ENCODE peak calls at places on chromosomes 7 and 10, in four cellular contexts. I is transverse colon; V is tibial artery; Q is CD4-positive, CD25-positive, alpha-beta regulatory T cell. A is an unnamed sample.
A peak's percentile ranks its signal among the peaks of the same experiment; 100 is the strongest.

GRCh38 chr7:45328397-45329080 is 170.9 kb downstream of the RAMP3 start:
- DNase-seq in I (no peak), V (no peak), Q (no peak), A (no peak)

GRCh38 chr7:98970031-98970615 is 91.8 kb downstream of the TRRAP start:
- DNase-seq in I (no peak), V (no peak), Q (no peak), A (no peak)

GRCh38 chr10:121310151-121310711 is 288.0 kb downstream of the FGFR2 start:
- DNase-seq in I (no peak), V (no peak), Q (no peak), A (peak; percentile 53)

GRCh38 chr10:3714526-3714925 is 70.5 kb downstream of the KLF6 start:
- DNase-seq in I (no peak), V (no peak), Q (no peak), A (no peak)

GRCh38 chr10:106711313-106711906 is 453.1 kb downstream of the SORCS1 start:
- DNase-seq in I (peak; percentile 51), V (peak; percentile 33), Q (no peak), A (peak; percentile 42)

GRCh38 chr7:98641646-98642489 is 24.8 kb downstream of the NPTX2 start:
- DNase-seq in I (peak; percentile 61), V (no peak), Q (no peak), A (no peak)

GRCh38 chr7:2886900-2887299 is 42.8 kb upstream of the GNA12 start:
- DNase-seq in I (peak; percentile 45), V (peak; percentile 38), Q (peak; percentile 41), A (peak; percentile 44)

GRCh38 chr10:71634531-71635164 is 84.9 kb downstream of the C10orf105 start:
- DNase-seq in I (peak; percentile 60), V (no peak), Q (no peak), A (no peak)

GRCh38 chr10:57333880-57334279 is 933.8 kb downstream of the IPMK start:
- DNase-seq in I (no peak), V (no peak), Q (no peak), A (no peak)

GRCh38 chr7:12239821-12240220 is 28.7 kb downstream of the TMEM106B start:
- DNase-seq in I (no peak), V (no peak), Q (no peak), A (no peak)

GRCh38 chr10:132376394-132376851 is 20.6 kb upstream of the PWWP2B start:
- DNase-seq in I (no peak), V (no peak), Q (no peak), A (peak; percentile 5)

GRCh38 chr10:47291682-47292081 is 8.3 kb upstream of the GDF10 start:
- DNase-seq in I (no peak), V (no peak), Q (no peak), A (no peak)

GRCh38 chr7:20783716-20784310 is 2.9 kb downstream of the SP8 start:
- DNase-seq in I (no peak), V (no peak), Q (no peak), A (no peak)

GRCh38 chr10:21071001-21071673 is 174.0 kb upstream of the NEBL start:
- DNase-seq in I (no peak), V (no peak), Q (no peak), A (no peak)

GRCh38 chr10:22016046-22016705 is 12.6 kb upstream of the DNAJC1 start:
- DNase-seq in I (no peak), V (no peak), Q (no peak), A (no peak)

GRCh38 chr10:235921-236320 is 100.7 kb downstream of the ZMYND11 start:
- DNase-seq in I (no peak), V (no peak), Q (no peak), A (no peak)

GRCh38 chr10:62443866-62444265 is 69.7 kb downstream of the ZNF365 start:
- DNase-seq in I (no peak), V (no peak), Q (no peak), A (no peak)

GRCh38 chr7:152336754-152337368 is 98.9 kb downstream of the KMT2C start:
- DNase-seq in I (peak; percentile 10), V (peak; percentile 25), Q (peak; percentile 30), A (peak; percentile 24)

GRCh38 chr7:47288060-47288459 is 293.9 kb downstream of the TNS3 start:
- DNase-seq in I (no peak), V (no peak), Q (no peak), A (no peak)

GRCh38 chr7:52944916-52945315 is 90.5 kb upstream of the POM121L12 start:
- DNase-seq in I (no peak), V (no peak), Q (no peak), A (no peak)

GRCh38 chr7:1498370-1499305 is 5.6 kb downstream of the INTS1 start:
- DNase-seq in I (no peak), V (no peak), Q (no peak), A (no peak)
- H3K36me3 ChIP-seq in I (no peaks in the 10 kb centered on the region), V (peaks cover 93% of the 10 kb centered on the region), Q (peaks cover 55% of the 10 kb centered on the region), A (peaks cover 50% of the 10 kb centered on the region)

GRCh38 chr7:117118579-117119180 is 165.4 kb downstream of the ST7 start:
- DNase-seq in I (no peak), V (no peak), Q (no peak), A (no peak)

GRCh38 chr7:117122536-117122935 is 169.2 kb downstream of the ST7 start:
- DNase-seq in I (no peak), V (no peak), Q (no peak), A (no peak)

GRCh38 chr7:117116221-117116620 is 162.9 kb downstream of the ST7 start:
- DNase-seq in I (no peak), V (no peak), Q (no peak), A (no peak)

GRCh38 chr7:117117172-117117571 is 163.9 kb downstream of the ST7 start:
- DNase-seq in I (no peak), V (no peak), Q (no peak), A (no peak)

DNA sequence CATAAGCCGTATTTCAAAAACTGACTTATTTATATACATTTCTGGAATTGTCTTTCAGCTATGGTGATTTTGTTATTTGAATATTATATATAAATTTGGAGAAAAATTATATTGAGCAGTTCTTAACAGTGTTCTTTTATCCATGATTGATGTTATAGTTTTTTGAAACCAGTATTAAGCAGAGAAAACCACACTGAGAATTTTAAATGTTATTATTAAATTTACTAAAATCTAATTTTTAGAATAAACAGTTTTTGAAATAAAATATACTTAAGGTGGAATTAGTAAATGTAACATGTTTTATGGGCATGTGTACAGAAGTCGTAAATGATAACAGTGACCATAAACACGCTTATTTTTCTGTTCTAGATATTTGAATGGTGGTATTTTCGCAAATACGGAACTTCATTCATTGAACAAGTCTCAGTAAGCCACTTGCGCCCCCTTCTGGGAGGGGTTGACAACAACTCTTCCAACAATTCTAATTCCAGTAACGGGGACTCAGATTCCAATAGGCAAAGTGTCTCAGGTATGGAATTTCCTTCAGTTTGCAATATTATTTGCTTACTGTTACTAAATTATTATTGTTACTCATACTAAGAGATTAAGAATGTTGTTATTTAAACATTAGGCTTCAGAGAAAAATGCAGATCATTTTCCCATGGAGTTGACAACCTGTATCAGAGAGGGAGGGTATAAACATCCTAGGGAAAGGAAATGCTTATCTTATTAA is 166.1 kb downstream of the ST7 start:
- DNase-seq in I (peak; percentile 81), V (peak; percentile 88), Q (peak; percentile 71), A (peak; percentile 50)
- H3K4me1 ChIP-seq in I (peaks cover 2% of the 10 kb centered on the region), V (peaks cover 2% of the 10 kb centered on the region), Q (peaks cover 3% of the 10 kb centered on the region), A (no peaks in the 10 kb centered on the region)

DNA sequence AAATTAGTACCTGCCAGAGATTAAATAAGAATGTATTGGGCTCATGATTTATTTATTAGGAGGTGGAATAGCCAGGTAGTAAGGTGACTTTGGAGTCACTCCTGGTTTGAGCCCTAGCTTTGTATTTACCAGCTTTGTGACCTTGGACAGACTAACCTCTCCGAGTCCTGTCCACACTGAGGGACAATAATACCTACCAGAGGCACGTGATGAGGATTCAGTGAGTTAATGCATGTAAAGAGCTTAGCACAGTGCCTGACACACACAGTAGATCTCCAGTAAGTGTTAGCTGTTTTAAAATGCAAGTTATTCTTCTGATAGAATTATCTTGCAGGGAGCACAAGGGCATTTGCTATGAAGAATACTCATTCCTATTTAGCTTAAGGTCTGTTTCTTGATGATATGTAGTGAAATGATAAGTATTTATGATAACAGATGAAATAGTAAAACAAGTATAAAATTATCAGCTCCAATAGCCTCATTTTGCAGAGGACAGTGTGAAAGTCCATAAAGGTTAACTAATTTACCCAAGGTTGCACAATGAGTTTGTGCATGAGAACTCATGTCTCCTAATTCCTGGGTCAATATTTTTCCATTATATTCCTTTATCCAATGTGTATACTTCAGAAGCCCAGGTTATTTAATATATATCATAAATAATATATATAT is 36.4 kb downstream of the RABGEF1 start:
- DNase-seq in I (no peak), V (no peak), Q (no peak), A (no peak)
- H3K36me3 ChIP-seq in I (no peaks in the 10 kb centered on the region), V (peaks cover 74% of the 10 kb centered on the region), Q (peaks cover 72% of the 10 kb centered on the region), A (peaks cover 11% of the 10 kb centered on the region)

GRCh38 chr7:82559203-82559805 is 115.7 kb upstream of the CACNA2D1 start:
- DNase-seq in I (peak; percentile 12), V (no peak), Q (no peak), A (peak; percentile 74)
- H3K4me1 ChIP-seq in I (no peaks in the 10 kb centered on the region), V (no peaks in the 10 kb centered on the region), Q (no peaks in the 10 kb centered on the region), A (peaks cover 13% of the 10 kb centered on the region)

A was measured in HAP-1.